ENCODE peak calls at places on chromosomes 3 and 15, in four cellular contexts. One of them, this sample, is unnamed.

GRCh38 chr3:24048843-24049242 is 103.8 kb downstream of the NR1D2 start:
- DNase-seq in choroid plexus epithelial cell: peak
- DNase-seq in GM12865: no peak
- DNase-seq in sigmoid colon: no peak
- DNase-seq in this sample: peak

GRCh38 chr3:147619925-147620580 is 210.9 kb downstream of the ZIC1 start:
- DNase-seq in sigmoid colon: no peak
- DNase-seq in choroid plexus epithelial cell: peak
- DNase-seq in GM12865: no peak
- DNase-seq in this sample: no peak

GRCh38 chr3:126753191-126754160 is 49.4 kb downstream of the CHCHD6 start:
- DNase-seq in choroid plexus epithelial cell: no peak
- DNase-seq in sigmoid colon: no peak
- DNase-seq in GM12865: no peak
- DNase-seq in this sample: peak

GRCh38 chr3:172648736-172649135 is 62.1 kb downstream of the NCEH1 start:
- DNase-seq in GM12865: no peak
- DNase-seq in choroid plexus epithelial cell: peak
- DNase-seq in sigmoid colon: no peak
- DNase-seq in this sample: peak

GRCh38 chr3:45607790-45608189 is 13.2 kb downstream of the LIMD1 start:
- DNase-seq in choroid plexus epithelial cell: no peak
- DNase-seq in GM12865: no peak
- DNase-seq in sigmoid colon: no peak
- DNase-seq in this sample: peak

GRCh38 chr3:130787422-130788068 is 40.9 kb upstream of the PIK3R4 start:
- DNase-seq in sigmoid colon: no peak
- DNase-seq in choroid plexus epithelial cell: no peak
- DNase-seq in GM12865: no peak
- DNase-seq in this sample: no peak

GRCh38 chr3:187870360-187871203 is 125.3 kb upstream of the BCL6 start:
- DNase-seq in GM12865: peak
- DNase-seq in sigmoid colon: no peak
- DNase-seq in choroid plexus epithelial cell: no peak
- DNase-seq in this sample: no peak

GRCh38 chr3:177749836-177750235 is 552.6 kb upstream of the TBL1XR1 start:
- DNase-seq in sigmoid colon: no peak
- DNase-seq in GM12865: no peak
- DNase-seq in choroid plexus epithelial cell: no peak
- DNase-seq in this sample: no peak

GRCh38 chr15:81886080-81886479 is 159.7 kb downstream of the MEX3B start:
- DNase-seq in choroid plexus epithelial cell: no peak
- DNase-seq in sigmoid colon: no peak
- DNase-seq in GM12865: no peak
- DNase-seq in this sample: no peak

GRCh38 chr3:25376346-25376745 is 51.7 kb upstream of the RARB start:
- DNase-seq in sigmoid colon: no peak
- DNase-seq in choroid plexus epithelial cell: no peak
- DNase-seq in GM12865: no peak
- DNase-seq in this sample: no peak

GRCh38 chr3:42351221-42351620 is 59.2 kb downstream of the LYZL4 start:
- DNase-seq in sigmoid colon: no peak
- DNase-seq in GM12865: no peak
- DNase-seq in choroid plexus epithelial cell: peak
- DNase-seq in this sample: peak

GRCh38 chr15:101267320-101268104 is 9.8 kb downstream of the SELENOS start:
- DNase-seq in choroid plexus epithelial cell: peak
- DNase-seq in GM12865: no peak
- DNase-seq in sigmoid colon: no peak
- DNase-seq in this sample: peak

GRCh38 chr3:22986958-22987357 is 216.2 kb upstream of the UBE2E2 start:
- DNase-seq in sigmoid colon: no peak
- DNase-seq in GM12865: no peak
- DNase-seq in choroid plexus epithelial cell: no peak
- DNase-seq in this sample: no peak

GRCh38 chr15:92109485-92109884 is 256.0 kb downstream of the SLCO3A1 start:
- DNase-seq in GM12865: no peak
- DNase-seq in sigmoid colon: peak
- DNase-seq in choroid plexus epithelial cell: no peak
- DNase-seq in this sample: no peak

GRCh38 chr15:82159922-82160321 is 102.6 kb downstream of the EFL1 start:
- DNase-seq in choroid plexus epithelial cell: peak
- DNase-seq in sigmoid colon: no peak
- DNase-seq in GM12865: no peak
- DNase-seq in this sample: peak

GRCh38 chr15:96276438-96277210 is 53.9 kb upstream of the NR2F2 start:
- DNase-seq in sigmoid colon: no peak
- DNase-seq in GM12865: no peak
- DNase-seq in choroid plexus epithelial cell: peak
- DNase-seq in this sample: peak

GRCh38 chr3:24264748-24265158 is 229.9 kb downstream of the THRB start:
- DNase-seq in GM12865: peak
- DNase-seq in sigmoid colon: no peak
- DNase-seq in choroid plexus epithelial cell: peak
- DNase-seq in this sample: peak

GRCh38 chr15:40338921-40339620 is 1.7 kb downstream of the CCDC9B start:
- DNase-seq in choroid plexus epithelial cell: peak
- DNase-seq in GM12865: no peak
- DNase-seq in sigmoid colon: peak
- DNase-seq in this sample: peak
- H3K4me3 ChIP-seq in choroid plexus epithelial cell: peak
- H3K4me3 ChIP-seq in GM12865: no peak
- H3K4me3 ChIP-seq in sigmoid colon: peak
- H3K4me3 ChIP-seq in this sample: peak

GRCh38 chr3:112498916-112499315 is 356 bp downstream of the BTLA start:
- DNase-seq in GM12865: peak
- DNase-seq in sigmoid colon: no peak
- DNase-seq in choroid plexus epithelial cell: no peak
- DNase-seq in this sample: no peak
- H3K4me3 ChIP-seq in GM12865: peak
- H3K4me3 ChIP-seq in sigmoid colon: no peak
- H3K4me3 ChIP-seq in choroid plexus epithelial cell: no peak
- H3K4me3 ChIP-seq in this sample: no peak

DNA sequence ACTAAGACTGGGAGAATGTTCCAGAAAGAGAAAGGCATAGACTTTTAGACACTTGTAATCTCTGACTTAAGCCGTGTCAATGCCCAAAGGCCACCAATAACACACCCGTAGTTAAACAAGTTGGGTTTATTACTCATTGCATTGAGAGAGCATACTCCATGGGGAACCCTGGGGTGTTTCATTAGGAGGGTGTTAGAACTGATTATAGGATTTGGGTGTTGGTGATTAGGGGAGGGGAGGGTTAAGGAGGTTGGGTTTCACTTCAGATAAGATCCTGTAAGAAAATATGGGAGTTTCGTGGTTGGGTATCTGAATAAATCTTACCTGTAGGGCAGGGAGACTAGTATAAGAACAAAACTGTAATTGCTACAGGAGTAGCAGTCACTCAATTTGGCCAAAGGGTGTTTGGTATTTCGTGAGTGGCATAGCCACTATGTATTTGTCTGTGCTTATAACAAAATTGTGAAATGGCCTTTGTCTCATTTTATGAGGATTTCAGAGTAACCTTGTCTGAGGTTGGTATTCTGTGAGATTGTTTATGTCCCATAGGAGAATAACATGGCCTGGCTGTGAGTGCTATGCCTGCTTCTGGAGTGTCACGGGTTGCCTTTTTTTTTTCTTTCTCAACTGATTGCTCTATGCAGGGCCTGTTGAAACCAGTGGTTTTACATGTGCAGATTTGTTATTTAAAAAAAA is 2.9 kb downstream of the HACD3 start:
- DNase-seq in sigmoid colon: no peak
- DNase-seq in choroid plexus epithelial cell: peak
- DNase-seq in GM12865: no peak
- DNase-seq in this sample: peak
- H3K4me3 ChIP-seq in sigmoid colon: no peak
- H3K4me3 ChIP-seq in choroid plexus epithelial cell: no peak
- H3K4me3 ChIP-seq in GM12865: no peak
- H3K4me3 ChIP-seq in this sample: peak

DNA sequence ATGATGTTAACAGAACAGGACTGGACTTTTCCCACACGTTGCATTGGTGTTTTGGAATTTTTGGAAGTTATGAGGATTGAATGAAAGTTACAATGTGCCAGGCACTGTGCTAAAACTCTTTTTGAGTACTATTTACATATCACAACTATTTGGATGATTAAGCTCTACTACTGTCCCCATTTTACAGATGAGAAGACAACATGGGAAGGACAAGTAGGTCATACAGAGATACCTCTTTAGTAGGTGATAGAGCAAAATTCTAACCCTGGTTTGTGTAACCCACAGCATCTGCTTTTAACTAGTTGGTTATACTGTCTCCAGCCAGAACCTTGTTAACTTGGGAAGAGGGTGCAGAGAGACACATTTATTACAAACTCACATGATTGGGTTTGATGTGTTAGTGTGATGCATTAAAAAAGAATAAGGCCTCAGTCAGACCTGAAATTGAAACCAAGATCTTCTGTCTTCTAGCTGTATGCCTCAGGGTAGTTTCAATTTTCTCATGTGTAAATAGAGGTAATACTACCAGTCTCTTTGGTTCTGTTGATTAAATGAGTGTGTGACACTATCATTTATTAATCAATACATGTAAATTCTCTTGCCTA is 1.4 kb downstream of the NDUFB4 start:
- DNase-seq in GM12865: peak
- DNase-seq in sigmoid colon: no peak
- DNase-seq in choroid plexus epithelial cell: no peak
- DNase-seq in this sample: no peak
- H3K4me3 ChIP-seq in GM12865: peak
- H3K4me3 ChIP-seq in sigmoid colon: peak
- H3K4me3 ChIP-seq in choroid plexus epithelial cell: peak
- H3K4me3 ChIP-seq in this sample: peak

GRCh38 chr3:81307221-81307620 is 454.2 kb downstream of the GBE1 start:
- DNase-seq in choroid plexus epithelial cell: no peak
- DNase-seq in GM12865: no peak
- DNase-seq in sigmoid colon: no peak
- DNase-seq in this sample: no peak

GRCh38 chr3:81311321-81311720 is 450.1 kb downstream of the GBE1 start:
- DNase-seq in GM12865: no peak
- DNase-seq in choroid plexus epithelial cell: no peak
- DNase-seq in sigmoid colon: no peak
- DNase-seq in this sample: no peak

GRCh38 chr3:81303326-81303725 is 458.1 kb downstream of the GBE1 start:
- DNase-seq in GM12865: no peak
- DNase-seq in choroid plexus epithelial cell: no peak
- DNase-seq in sigmoid colon: no peak
- DNase-seq in this sample: no peak

GRCh38 chr3:81308296-81308695 is 453.1 kb downstream of the GBE1 start:
- DNase-seq in choroid plexus epithelial cell: peak
- DNase-seq in GM12865: no peak
- DNase-seq in sigmoid colon: no peak
- DNase-seq in this sample: no peak
- H3K4me3 ChIP-seq in choroid plexus epithelial cell: no peak
- H3K4me3 ChIP-seq in GM12865: no peak
- H3K4me3 ChIP-seq in sigmoid colon: no peak
- H3K4me3 ChIP-seq in this sample: no peak

GRCh38 chr3:181561130-181561529 is 150.6 kb upstream of the SOX2 start:
- DNase-seq in GM12865: no peak
- DNase-seq in choroid plexus epithelial cell: no peak
- DNase-seq in sigmoid colon: no peak
- DNase-seq in this sample: no peak
- H3K4me3 ChIP-seq in GM12865: no peak
- H3K4me3 ChIP-seq in choroid plexus epithelial cell: no peak
- H3K4me3 ChIP-seq in sigmoid colon: no peak
- H3K4me3 ChIP-seq in this sample: no peak

GRCh38 chr3:61378321-61378720 is 127.1 kb upstream of the FHIT start:
- DNase-seq in GM12865: no peak
- DNase-seq in choroid plexus epithelial cell: peak
- DNase-seq in sigmoid colon: no peak
- DNase-seq in this sample: no peak

GRCh38 chr3:61371123-61371522 is 119.9 kb upstream of the FHIT start:
- DNase-seq in sigmoid colon: no peak
- DNase-seq in choroid plexus epithelial cell: peak
- DNase-seq in GM12865: peak
- DNase-seq in this sample: peak

GRCh38 chr3:61372723-61373122 is 121.5 kb upstream of the FHIT start:
- DNase-seq in choroid plexus epithelial cell: no peak
- DNase-seq in GM12865: no peak
- DNase-seq in sigmoid colon: no peak
- DNase-seq in this sample: no peak
- H3K4me3 ChIP-seq in choroid plexus epithelial cell: no peak
- H3K4me3 ChIP-seq in GM12865: no peak
- H3K4me3 ChIP-seq in sigmoid colon: no peak
- H3K4me3 ChIP-seq in this sample: no peak

GRCh38 chr15:83897037-83897436 is 243.1 kb downstream of the ADAMTSL3 start:
- DNase-seq in sigmoid colon: no peak
- DNase-seq in GM12865: no peak
- DNase-seq in choroid plexus epithelial cell: no peak
- DNase-seq in this sample: no peak

GRCh38 chr15:83889995-83890394 is 236.1 kb downstream of the ADAMTSL3 start:
- DNase-seq in GM12865: peak
- DNase-seq in choroid plexus epithelial cell: no peak
- DNase-seq in sigmoid colon: no peak
- DNase-seq in this sample: no peak

GRCh38 chr15:83890584-83890983 is 236.7 kb downstream of the ADAMTSL3 start:
- DNase-seq in GM12865: no peak
- DNase-seq in sigmoid colon: peak
- DNase-seq in choroid plexus epithelial cell: no peak
- DNase-seq in this sample: no peak

GRCh38 chr15:83892498-83892897 is 238.6 kb downstream of the ADAMTSL3 start:
- DNase-seq in choroid plexus epithelial cell: no peak
- DNase-seq in GM12865: no peak
- DNase-seq in sigmoid colon: no peak
- DNase-seq in this sample: no peak

DNA sequence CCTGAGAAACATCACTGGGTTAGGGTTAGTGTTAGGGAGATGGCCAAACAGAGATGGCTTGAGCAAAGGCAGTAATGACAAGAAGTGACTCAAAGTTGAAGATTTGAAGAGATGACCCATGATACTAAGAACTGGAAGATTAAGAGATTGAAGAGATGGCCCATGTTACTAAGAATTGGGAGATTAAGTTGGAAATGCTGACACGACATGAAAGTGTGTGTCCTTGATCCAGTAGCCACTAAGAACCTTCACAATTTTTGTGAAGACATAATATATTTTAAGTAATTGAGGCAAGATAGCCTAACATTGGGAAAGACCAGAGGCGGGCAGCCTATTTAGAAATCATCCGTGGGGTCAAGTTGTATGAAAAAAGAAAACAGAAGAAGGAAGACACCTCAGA is 239.4 kb downstream of the ADAMTSL3 start:
- DNase-seq in GM12865: no peak
- DNase-seq in choroid plexus epithelial cell: no peak
- DNase-seq in sigmoid colon: no peak
- DNase-seq in this sample: no peak
- H3K4me3 ChIP-seq in GM12865: no peak
- H3K4me3 ChIP-seq in choroid plexus epithelial cell: no peak
- H3K4me3 ChIP-seq in sigmoid colon: no peak
- H3K4me3 ChIP-seq in this sample: no peak

This sample was measured in fibroblast of villous mesenchyme.